ENCODE peak calls at places on chromosome 7, in seven cellular contexts. V, F, X, G, N, A and C are unnamed samples.

GRCh38 chr7:135259702-135260101 is 26.1 kb downstream of the STRA8 start:
- DNase-seq in V (no peak), F (no peak), X (no peak), G (no peak), N (no peak), A (no peak), C (no peak)

GRCh38 chr7:111752022-111752582 is 189.8 kb upstream of the IMMP2L start:
- DNase-seq in V (peak), F (no peak), X (no peak), G (peak), N (peak), A (peak), C (no peak)

GRCh38 chr7:44380831-44381493 is 55.6 kb upstream of the CAMK2B start:
- DNase-seq in V (no peak), F (no peak), X (no peak), G (no peak), N (no peak), A (no peak), C (no peak)

GRCh38 chr7:52719677-52720076 is 315.8 kb upstream of the POM121L12 start:
- DNase-seq in V (no peak), F (no peak), X (no peak), G (no peak), N (no peak), A (no peak), C (no peak)

GRCh38 chr7:95209276-95209675 is 115.1 kb downstream of the PON1 start:
- DNase-seq in V (no peak), F (no peak), X (no peak), G (no peak), N (no peak), A (no peak), C (no peak)

GRCh38 chr7:134660961-134661376 is 14.3 kb downstream of the BPGM start:
- DNase-seq in V (no peak), F (no peak), X (peak), G (no peak), N (no peak), A (peak), C (no peak)

GRCh38 chr7:112193915-112194502 is 12.2 kb downstream of the DOCK4 start:
- DNase-seq in V (no peak), F (no peak), X (no peak), G (no peak), N (no peak), A (no peak), C (no peak)

GRCh38 chr7:48875300-48875916 is 48.9 kb upstream of the CDC14C start:
- DNase-seq in V (peak), F (no peak), X (no peak), G (no peak), N (peak), A (peak), C (no peak)

GRCh38 chr7:93055543-93056107 is 62.2 kb downstream of the SAMD9 start:
- DNase-seq in V (no peak), F (no peak), X (no peak), G (peak), N (no peak), A (peak), C (no peak)

GRCh38 chr7:8881916-8882315 is 448.5 kb downstream of the NXPH1 start:
- DNase-seq in V (no peak), F (no peak), X (no peak), G (no peak), N (no peak), A (no peak), C (no peak)

GRCh38 chr7:94146408-94146807 is 142.3 kb upstream of the BET1 start:
- DNase-seq in V (no peak), F (no peak), X (no peak), G (no peak), N (no peak), A (no peak), C (no peak)

GRCh38 chr7:77247206-77247850 is 47.7 kb upstream of the FGL2 start:
- DNase-seq in V (peak), F (peak), X (peak), G (peak), N (peak), A (peak), C (no peak)

GRCh38 chr7:85508642-85509429 is 322.0 kb upstream of the SEMA3D start:
- DNase-seq in V (no peak), F (no peak), X (peak), G (no peak), N (no peak), A (peak), C (no peak)

GRCh38 chr7:100483101-100483727 is 513 bp upstream of the NYAP1 start:
- DNase-seq in V (peak), F (no peak), X (no peak), G (peak), N (peak), A (no peak), C (no peak)

GRCh38 chr7:88311675-88312036 is 5.0 kb upstream of the STEAP4 start:
- DNase-seq in V (no peak), F (no peak), X (no peak), G (no peak), N (no peak), A (no peak), C (no peak)

GRCh38 chr7:47967123-47967522 is 12.3 kb downstream of the HUS1 start:
- DNase-seq in V (no peak), F (no peak), X (no peak), G (no peak), N (no peak), A (no peak), C (no peak)

GRCh38 chr7:22561356-22561755 is 61.4 kb upstream of the STEAP1B start:
- DNase-seq in V (peak), F (peak), X (peak), G (no peak), N (peak), A (peak), C (peak)

GRCh38 chr7:27201231-27202017 is 1.5 kb upstream of the HOXA13 start:
- DNase-seq in V (no peak), F (no peak), X (no peak), G (no peak), N (no peak), A (no peak), C (no peak)

GRCh38 chr7:125149151-125149550 is 219.5 kb upstream of the POT1 start:
- DNase-seq in V (no peak), F (no peak), X (no peak), G (no peak), N (no peak), A (no peak), C (no peak)

GRCh38 chr7:158381956-158382355 is 205.7 kb downstream of the PTPRN2 start:
- DNase-seq in V (no peak), F (no peak), X (no peak), G (no peak), N (no peak), A (no peak), C (no peak)

GRCh38 chr7:153640586-153640985 is 411.6 kb upstream of the DPP6 start:
- DNase-seq in V (no peak), F (no peak), X (no peak), G (no peak), N (no peak), A (no peak), C (no peak)

GRCh38 chr7:119703895-119704294 is 569.1 kb upstream of the KCND2 start:
- DNase-seq in V (no peak), F (no peak), X (no peak), G (no peak), N (no peak), A (no peak), C (no peak)

GRCh38 chr7:130142654-130143333 is 62.4 kb downstream of the TMEM209 start:
- DNase-seq in V (no peak), F (no peak), X (no peak), G (no peak), N (no peak), A (no peak), C (no peak)

GRCh38 chr7:90654718-90655427 is 58.8 kb downstream of the CDK14 start:
- DNase-seq in V (no peak), F (no peak), X (no peak), G (no peak), N (no peak), A (no peak), C (no peak)

GRCh38 chr7:5237286-5237685 is 45.5 kb upstream of the SLC29A4 start:
- DNase-seq in V (peak), F (peak), X (no peak), G (no peak), N (peak), A (no peak), C (no peak)

GRCh38 chr7:102439963-102440795 is 6.8 kb downstream of the ORAI2 start:
- DNase-seq in V (no peak), F (no peak), X (no peak), G (peak), N (no peak), A (peak), C (peak)

GRCh38 chr7:99562832-99563231 is 4.4 kb downstream of the ZNF655 start:
- DNase-seq in V (no peak), F (no peak), X (peak), G (peak), N (no peak), A (peak), C (peak)

GRCh38 chr7:65269150-65269856 is 104.4 kb upstream of the ZNF92 start:
- DNase-seq in V (peak), F (no peak), X (no peak), G (no peak), N (peak), A (peak), C (no peak)

GRCh38 chr7:123748171-123748733 is 551 bp downstream of the WASL start:
- DNase-seq in V (peak), F (peak), X (no peak), G (peak), N (peak), A (no peak), C (no peak)

GRCh38 chr7:123748734-123749536 is at the start of gene WASL:
- DNase-seq in V (peak), F (peak), X (peak), G (peak), N (peak), A (peak), C (peak)

GRCh38 chr7:123747620-123748141 is 1.1 kb downstream of the WASL start:
- DNase-seq in V (peak), F (peak), X (peak), G (peak), N (peak), A (peak), C (peak)

GRCh38 chr7:123750389-123751230 is 1.8 kb upstream of the WASL start:
- DNase-seq in V (no peak), F (no peak), X (no peak), G (peak), N (no peak), A (no peak), C (no peak)

GRCh38 chr7:123749537-123749857 is 694 bp upstream of the WASL start:
- DNase-seq in V (no peak), F (peak), X (no peak), G (peak), N (peak), A (peak), C (peak)
- H3K4me3 ChIP-seq in V (peak), F (peak), X (peak), G (peak), N (peak), A (peak), C (peak)

DNA sequence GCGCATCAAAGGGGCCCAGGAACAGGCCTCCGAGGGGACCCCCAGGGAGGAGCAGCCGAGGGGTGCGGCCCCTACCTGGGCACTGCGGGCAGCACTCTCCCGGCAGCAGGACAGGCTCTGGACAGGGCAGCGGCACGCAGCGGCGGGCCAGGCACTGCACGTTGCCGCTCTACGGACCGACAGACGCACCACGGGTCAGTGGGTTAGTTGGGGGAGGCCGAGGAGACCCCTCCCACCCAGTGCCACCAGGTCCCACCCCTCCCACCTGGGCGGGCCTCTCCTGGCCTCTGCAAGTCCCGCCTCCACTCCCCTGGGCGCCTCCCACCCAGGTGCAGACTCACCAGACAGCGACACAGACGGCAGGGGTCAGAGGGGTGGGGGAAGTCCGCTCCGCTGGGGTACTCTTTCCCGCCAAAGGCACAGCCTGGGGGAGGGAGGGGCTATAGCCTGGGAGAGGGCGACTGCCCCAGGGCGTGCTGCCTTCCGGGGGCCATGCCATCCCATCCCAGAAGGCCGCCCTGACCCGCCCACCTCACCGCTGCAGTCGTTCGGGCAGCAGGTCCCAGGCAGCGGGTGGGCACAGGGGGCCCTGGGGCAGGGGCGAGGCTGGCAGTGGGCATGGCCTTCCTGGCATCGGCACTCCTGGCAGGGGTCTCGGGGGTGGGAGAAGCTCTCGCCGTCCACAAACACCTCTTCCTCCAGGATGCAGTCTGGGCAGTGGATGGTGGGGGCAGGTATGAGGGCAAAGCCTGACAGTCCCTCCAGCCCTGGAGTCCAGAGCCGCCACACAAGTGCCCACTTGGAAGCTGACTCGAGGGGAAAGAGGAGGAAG is 19.2 kb downstream of the KCP start:
- DNase-seq in V (no peak), F (no peak), X (no peak), G (peak), N (no peak), A (no peak), C (no peak)
- H3K4me3 ChIP-seq in V (peak), F (peak), X (no peak), G (no peak), N (peak), A (peak), C (no peak)

GRCh38 chr7:76106893-76107292 is 59.0 kb downstream of the MDH2 start:
- DNase-seq in V (no peak), F (no peak), X (no peak), G (no peak), N (no peak), A (no peak), C (no peak)
- H3K4me3 ChIP-seq in V (no peak), F (no peak), X (no peak), G (no peak), N (no peak), A (no peak), C (no peak)

GRCh38 chr7:13155188-13155587 is 467.8 kb downstream of the ARL4A start:
- DNase-seq in V (no peak), F (no peak), X (no peak), G (no peak), N (no peak), A (no peak), C (no peak)
- H3K4me3 ChIP-seq in V (no peak), F (no peak), X (no peak), G (no peak), N (no peak), A (no peak), C (no peak)

DNA sequence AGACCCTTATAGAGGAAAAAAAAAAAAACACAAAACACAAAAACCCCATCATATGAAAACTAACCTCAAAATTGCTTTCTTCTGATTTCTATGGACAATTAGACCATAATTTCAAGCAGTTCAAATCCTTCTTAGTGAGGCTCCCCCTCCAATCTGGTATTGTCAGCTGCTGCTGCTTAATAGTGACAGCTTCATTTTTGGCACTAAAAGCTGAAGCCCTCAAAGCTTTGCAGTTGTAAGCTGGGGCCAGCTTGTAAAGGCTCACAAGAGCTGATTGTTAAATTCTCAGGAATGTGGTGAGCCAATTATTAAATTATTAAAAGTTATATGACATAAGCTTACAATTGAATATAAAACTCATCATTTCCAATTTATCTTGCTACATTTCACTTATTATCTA is 21.9 kb downstream of the ATXN7L1 start:
- DNase-seq in V (no peak), F (no peak), X (no peak), G (no peak), N (no peak), A (no peak), C (no peak)
- H3K4me3 ChIP-seq in V (no peak), F (no peak), X (no peak), G (no peak), N (no peak), A (no peak), C (no peak)